ENCODE peak calls at places on chromosomes 6 and 20, in five cellular contexts. T, Z, E, G and B are unnamed samples.

GRCh38 chr6:89273816-89274215 is 41.3 kb downstream of the GABRR2 start:
- DNase-seq in T (no peak), Z (no peak), E (no peak), G (no peak), B (no peak)

GRCh38 chr6:170370413-170370812 is 63.9 kb downstream of the FAM120B start:
- DNase-seq in T (no peak), Z (no peak), E (no peak), G (no peak), B (no peak)

GRCh38 chr6:152068622-152069261 is 261.3 kb downstream of the ESR1 start:
- DNase-seq in T (no peak), Z (no peak), E (no peak), G (peak), B (no peak)

GRCh38 chr6:98775205-98775604 is 59.2 kb upstream of the POU3F2 start:
- DNase-seq in T (no peak), Z (no peak), E (no peak), G (no peak), B (no peak)

GRCh38 chr6:85417336-85417735 is 32.5 kb upstream of the NT5E start:
- DNase-seq in T (no peak), Z (no peak), E (no peak), G (no peak), B (no peak)

GRCh38 chr6:70112686-70113570 is 190.0 kb downstream of the COL9A1 start:
- DNase-seq in T (no peak), Z (no peak), E (no peak), G (peak), B (no peak)

GRCh38 chr6:101666256-101666655 is 272.7 kb downstream of the GRIK2 start:
- DNase-seq in T (no peak), Z (no peak), E (no peak), G (peak), B (no peak)

GRCh38 chr6:21914121-21914973 is 320.8 kb downstream of the SOX4 start:
- DNase-seq in T (no peak), Z (peak), E (peak), G (peak), B (no peak)

GRCh38 chr6:100549406-100550167 is 84.9 kb upstream of the SIM1 start:
- DNase-seq in T (no peak), Z (no peak), E (no peak), G (no peak), B (no peak)

GRCh38 chr20:58470336-58470978 is 44.7 kb downstream of the APCDD1L start:
- DNase-seq in T (no peak), Z (no peak), E (no peak), G (no peak), B (no peak)

GRCh38 chr6:142377112-142377848 is 75.5 kb downstream of the ADGRG6 start:
- DNase-seq in T (peak), Z (no peak), E (no peak), G (no peak), B (peak)

GRCh38 chr6:31877651-31878161 is 1.1 kb downstream of the SLC44A4 start:
- DNase-seq in T (no peak), Z (peak), E (no peak), G (peak), B (no peak)

GRCh38 chr6:27468334-27468733 is 4.6 kb downstream of the ZNF184 start:
- DNase-seq in T (no peak), Z (no peak), E (no peak), G (no peak), B (no peak)

GRCh38 chr6:56040875-56041274 is 165.5 kb upstream of the BMP5 start:
- DNase-seq in T (no peak), Z (no peak), E (no peak), G (no peak), B (no peak)

GRCh38 chr6:168035661-168036616 is 38.5 kb downstream of the KIF25 start:
- DNase-seq in T (no peak), Z (no peak), E (no peak), G (no peak), B (no peak)

GRCh38 chr6:133129556-133129955 is 111.6 kb upstream of the EYA4 start:
- DNase-seq in T (no peak), Z (no peak), E (no peak), G (no peak), B (no peak)

GRCh38 chr6:6131492-6132109 is 124.9 kb upstream of the NRN1 start:
- DNase-seq in T (peak), Z (no peak), E (no peak), G (no peak), B (peak)

GRCh38 chr20:5996765-5997164 is 46.3 kb downstream of the MCM8 start:
- DNase-seq in T (no peak), Z (no peak), E (no peak), G (no peak), B (no peak)

GRCh38 chr20:48298851-48299484 is 513.7 kb upstream of the SULF2 start:
- DNase-seq in T (no peak), Z (no peak), E (no peak), G (peak), B (no peak)